ENCODE peak calls at places on chromosomes 2 and 18, in six cellular contexts. One of them, this sample, is unnamed.

GRCh38 chr2:96933528-96933927 is 52.9 kb downstream of the FAM178B start:
- DNase-seq in ecto neural progenitor cell: no peak
- DNase-seq in ACHN: no peak
- DNase-seq in HFFc6: no peak
- DNase-seq in HEK293T: no peak
- DNase-seq in sciatic nerve: no peak
- DNase-seq in this sample: no peak

GRCh38 chr2:128654404-128654803 is 335.7 kb upstream of the HS6ST1 start:
- DNase-seq in ecto neural progenitor cell: no peak
- DNase-seq in ACHN: no peak
- DNase-seq in HFFc6: no peak
- DNase-seq in HEK293T: no peak
- DNase-seq in sciatic nerve: peak; percentile 31
- DNase-seq in this sample: no peak

GRCh38 chr18:42442661-42443060 is 487.6 kb downstream of the PIK3C3 start:
- DNase-seq in ecto neural progenitor cell: no peak
- DNase-seq in ACHN: no peak
- DNase-seq in HFFc6: no peak
- DNase-seq in HEK293T: no peak
- DNase-seq in sciatic nerve: no peak
- DNase-seq in this sample: no peak

GRCh38 chr2:195813401-195813800 is 156.4 kb downstream of the SLC39A10 start:
- DNase-seq in ecto neural progenitor cell: no peak
- DNase-seq in ACHN: no peak
- DNase-seq in HFFc6: no peak
- DNase-seq in HEK293T: no peak
- DNase-seq in sciatic nerve: no peak
- DNase-seq in this sample: peak; percentile 11

GRCh38 chr2:213249502-213249901 is 34.8 kb upstream of the SPAG16 start:
- DNase-seq in ecto neural progenitor cell: no peak
- DNase-seq in ACHN: no peak
- DNase-seq in HFFc6: no peak
- DNase-seq in HEK293T: no peak
- DNase-seq in sciatic nerve: no peak
- DNase-seq in this sample: no peak

GRCh38 chr2:68448671-68449394 is 18.3 kb downstream of the FBXO48 start:
- DNase-seq in ecto neural progenitor cell: no peak
- DNase-seq in ACHN: no peak
- DNase-seq in HFFc6: no peak
- DNase-seq in HEK293T: no peak
- DNase-seq in sciatic nerve: no peak
- DNase-seq in this sample: no peak

GRCh38 chr2:105772362-105772761 is 27.6 kb downstream of the NCK2 start:
- DNase-seq in ecto neural progenitor cell: no peak
- DNase-seq in ACHN: no peak
- DNase-seq in HFFc6: no peak
- DNase-seq in HEK293T: no peak
- DNase-seq in sciatic nerve: no peak
- DNase-seq in this sample: no peak

GRCh38 chr18:8705941-8706544 is 687 bp downstream of the MTCL1 start:
- DNase-seq in ecto neural progenitor cell: peak; percentile 62
- DNase-seq in ACHN: no peak
- DNase-seq in HFFc6: no peak
- DNase-seq in HEK293T: no peak
- DNase-seq in sciatic nerve: no peak
- DNase-seq in this sample: peak; percentile 43

GRCh38 chr2:20596193-20596972 is 54.5 kb downstream of the HS1BP3 start:
- DNase-seq in ecto neural progenitor cell: no peak
- DNase-seq in ACHN: no peak
- DNase-seq in HFFc6: no peak
- DNase-seq in HEK293T: no peak
- DNase-seq in sciatic nerve: peak; percentile 27
- DNase-seq in this sample: no peak

GRCh38 chr18:11071300-11071699 is 78.1 kb downstream of the PIEZO2 start:
- DNase-seq in ecto neural progenitor cell: no peak
- DNase-seq in ACHN: no peak
- DNase-seq in HFFc6: no peak
- DNase-seq in HEK293T: no peak
- DNase-seq in sciatic nerve: no peak
- DNase-seq in this sample: no peak

GRCh38 chr2:55431982-55432627 is 12.4 kb upstream of the CCDC88A start:
- DNase-seq in ecto neural progenitor cell: no peak
- DNase-seq in ACHN: peak; percentile 49
- DNase-seq in HFFc6: peak; percentile 34
- DNase-seq in HEK293T: peak; percentile 25
- DNase-seq in sciatic nerve: no peak
- DNase-seq in this sample: peak; percentile 57

GRCh38 chr2:188244383-188244782 is 47.3 kb upstream of the GULP1 start:
- DNase-seq in ecto neural progenitor cell: no peak
- DNase-seq in ACHN: no peak
- DNase-seq in HFFc6: no peak
- DNase-seq in HEK293T: no peak
- DNase-seq in sciatic nerve: no peak
- DNase-seq in this sample: no peak

GRCh38 chr2:239991689-239992314 is 33.3 kb downstream of the NDUFA10 start:
- DNase-seq in ecto neural progenitor cell: no peak
- DNase-seq in ACHN: peak; percentile 69
- DNase-seq in HFFc6: peak; percentile 59
- DNase-seq in HEK293T: peak; percentile 32
- DNase-seq in sciatic nerve: no peak
- DNase-seq in this sample: peak; percentile 74

GRCh38 chr2:138364554-138365162 is 136.9 kb upstream of the SPOPL start:
- DNase-seq in ecto neural progenitor cell: no peak
- DNase-seq in ACHN: no peak
- DNase-seq in HFFc6: peak; percentile 3
- DNase-seq in HEK293T: no peak
- DNase-seq in sciatic nerve: no peak
- DNase-seq in this sample: peak; percentile 65

GRCh38 chr2:96859338-96859649 is 1.5 kb upstream of the ANKRD39 start:
- DNase-seq in ecto neural progenitor cell: no peak
- DNase-seq in ACHN: no peak
- DNase-seq in HFFc6: no peak
- DNase-seq in HEK293T: no peak
- DNase-seq in sciatic nerve: peak; percentile 83
- DNase-seq in this sample: no peak

GRCh38 chr2:118047273-118047898 is 33.5 kb upstream of the CCDC93 start:
- DNase-seq in ecto neural progenitor cell: no peak
- DNase-seq in ACHN: peak; percentile 13
- DNase-seq in HFFc6: peak; percentile 13
- DNase-seq in HEK293T: no peak
- DNase-seq in sciatic nerve: no peak
- DNase-seq in this sample: peak; percentile 48

GRCh38 chr2:239832995-239833727 is 192.0 kb downstream of the NDUFA10 start:
- DNase-seq in ecto neural progenitor cell: no peak
- DNase-seq in ACHN: no peak
- DNase-seq in HFFc6: no peak
- DNase-seq in HEK293T: no peak
- DNase-seq in sciatic nerve: peak; percentile 45
- DNase-seq in this sample: no peak

GRCh38 chr2:4247796-4248195 is 544.4 kb downstream of the DCDC2C start:
- DNase-seq in ecto neural progenitor cell: no peak
- DNase-seq in ACHN: no peak
- DNase-seq in HFFc6: no peak
- DNase-seq in HEK293T: no peak
- DNase-seq in sciatic nerve: no peak
- DNase-seq in this sample: no peak

GRCh38 chr2:234446404-234447076 is 50.3 kb downstream of the ARL4C start:
- DNase-seq in ecto neural progenitor cell: no peak
- DNase-seq in ACHN: no peak
- DNase-seq in HFFc6: no peak
- DNase-seq in HEK293T: no peak
- DNase-seq in sciatic nerve: no peak
- DNase-seq in this sample: no peak

GRCh38 chr2:14994721-14995120 is 362.2 kb downstream of the LRATD1 start:
- DNase-seq in ecto neural progenitor cell: no peak
- DNase-seq in ACHN: no peak
- DNase-seq in HFFc6: no peak
- DNase-seq in HEK293T: no peak
- DNase-seq in sciatic nerve: no peak
- DNase-seq in this sample: no peak

GRCh38 chr2:16019060-16019475 is 78.7 kb downstream of the MYCN start:
- DNase-seq in ecto neural progenitor cell: no peak
- DNase-seq in ACHN: no peak
- DNase-seq in HFFc6: no peak
- DNase-seq in HEK293T: no peak
- DNase-seq in sciatic nerve: no peak
- DNase-seq in this sample: no peak

GRCh38 chr2:111029135-111029927 is 91.4 kb upstream of the BCL2L11 start:
- DNase-seq in ecto neural progenitor cell: peak; percentile 41
- DNase-seq in ACHN: peak; percentile 44
- DNase-seq in HFFc6: no peak
- DNase-seq in HEK293T: no peak
- DNase-seq in sciatic nerve: no peak
- DNase-seq in this sample: no peak

GRCh38 chr2:56008661-56009411 is 85.3 kb upstream of the EFEMP1 start:
- DNase-seq in ecto neural progenitor cell: peak; percentile 84
- DNase-seq in ACHN: peak; percentile 45
- DNase-seq in HFFc6: peak; percentile 71
- DNase-seq in HEK293T: no peak
- DNase-seq in sciatic nerve: peak; percentile 68
- DNase-seq in this sample: peak; percentile 83

GRCh38 chr2:101387151-101387807 is at the start of gene CREG2:
- DNase-seq in ecto neural progenitor cell: peak; percentile 87
- DNase-seq in ACHN: peak; percentile 74
- DNase-seq in HFFc6: peak; percentile 76
- DNase-seq in HEK293T: peak; percentile 82
- DNase-seq in sciatic nerve: peak; percentile 62
- DNase-seq in this sample: peak; percentile 88

GRCh38 chr18:59634096-59634495 is 63.1 kb downstream of the CCBE1 start:
- DNase-seq in ecto neural progenitor cell: peak; percentile 35
- DNase-seq in ACHN: no peak
- DNase-seq in HFFc6: peak; percentile 50
- DNase-seq in HEK293T: no peak
- DNase-seq in sciatic nerve: no peak
- DNase-seq in this sample: peak; percentile 35

GRCh38 chr2:205024822-205025518 is 479.7 kb downstream of the PARD3B start:
- DNase-seq in ecto neural progenitor cell: no peak
- DNase-seq in ACHN: peak; percentile 91
- DNase-seq in HFFc6: peak; percentile 98
- DNase-seq in HEK293T: peak; percentile 26
- DNase-seq in sciatic nerve: no peak
- DNase-seq in this sample: peak; percentile 85

GRCh38 chr18:30376515-30376914 is 666.0 kb downstream of the DSC3 start:
- DNase-seq in ecto neural progenitor cell: no peak
- DNase-seq in ACHN: peak; percentile 33
- DNase-seq in HFFc6: no peak
- DNase-seq in HEK293T: peak; percentile 49
- DNase-seq in sciatic nerve: no peak
- DNase-seq in this sample: no peak

GRCh38 chr2:174699993-174700766 is 64.1 kb downstream of the CHRNA1 start:
- DNase-seq in ecto neural progenitor cell: no peak
- DNase-seq in ACHN: peak; percentile 55
- DNase-seq in HFFc6: peak; percentile 48
- DNase-seq in HEK293T: peak; percentile 60
- DNase-seq in sciatic nerve: no peak
- DNase-seq in this sample: peak; percentile 77

This sample was measured in GM03348.